ENCODE peak calls at places on chromosome 5, in eight cellular contexts. K is choroid plexus epithelial cell; J is pancreas; X is lung; V is DND-41; T is OCI-LY7; A is CD4-positive, alpha-beta T cell; R is AG09309. N is an unnamed sample.

GRCh38 chr5:118863345-118863744 is 125.0 kb downstream of the DTWD2 start:
- DNase-seq in T (no peak), V (no peak), K (no peak), A (no peak), R (no peak), J (no peak), X (no peak), N (no peak)

GRCh38 chr5:180127682-180128670 is 56.4 kb upstream of the RNF130 start:
- DNase-seq in V (no peak), X (no peak), T (no peak), K (no peak), J (no peak), R (no peak), A (no peak), N (no peak)

GRCh38 chr5:15322426-15322825 is 177.6 kb upstream of the FBXL7 start:
- DNase-seq in V (no peak), X (no peak), A (no peak), T (no peak), K (no peak), J (no peak), R (no peak), N (no peak)

GRCh38 chr5:76602094-76602726 is 21.0 kb downstream of the F2RL2 start:
- DNase-seq in X (no peak), T (no peak), A (no peak), K (peak), R (no peak), V (no peak), J (no peak), N (no peak)

GRCh38 chr5:84535281-84535680 is 150.6 kb upstream of the EDIL3 start:
- DNase-seq in R (no peak), K (peak), T (no peak), X (no peak), V (no peak), A (no peak), J (no peak), N (no peak)

GRCh38 chr5:59799668-59800374 is 93.7 kb downstream of the PDE4D start:
- DNase-seq in T (peak), K (peak), J (no peak), R (no peak), A (no peak), V (peak), X (no peak), N (no peak)

GRCh38 chr5:158644301-158644700 is 455.4 kb downstream of the EBF1 start:
- DNase-seq in A (no peak), K (peak), J (no peak), R (no peak), X (no peak), V (no peak), T (no peak), N (no peak)

GRCh38 chr5:166083183-166083959 is 2208.1 kb upstream of the WWC1 start:
- DNase-seq in X (no peak), J (no peak), K (no peak), R (no peak), A (no peak), V (no peak), T (no peak), N (no peak)

GRCh38 chr5:72586788-72587530 is 79.7 kb upstream of the ZNF366 start:
- DNase-seq in X (no peak), V (no peak), J (no peak), K (peak), A (no peak), R (no peak), T (no peak), N (no peak)

GRCh38 chr5:148957591-148958202 is 105.2 kb downstream of the SH3TC2 start:
- DNase-seq in K (peak), X (no peak), R (no peak), T (peak), J (no peak), V (peak), A (peak), N (no peak)

GRCh38 chr5:81786509-81786908 is 35.6 kb upstream of the SSBP2 start:
- DNase-seq in T (no peak), R (no peak), J (no peak), V (no peak), K (no peak), A (no peak), X (no peak), N (no peak)

GRCh38 chr5:122770479-122770878 is 4.4 kb upstream of the SNX2 start:
- DNase-seq in T (no peak), X (no peak), A (no peak), J (no peak), V (no peak), K (peak), R (no peak), N (no peak)

GRCh38 chr5:35066260-35066795 is 18.6 kb upstream of the AGXT2 start:
- DNase-seq in K (no peak), J (no peak), X (no peak), V (no peak), T (no peak), R (no peak), A (no peak), N (no peak)

GRCh38 chr5:167814828-167815227 is 476.6 kb upstream of the WWC1 start:
- DNase-seq in J (no peak), T (no peak), K (peak), A (no peak), R (peak), V (no peak), X (no peak), N (no peak)

GRCh38 chr5:63613430-63613829 is 348.8 kb downstream of the HTR1A start:
- DNase-seq in K (no peak), X (no peak), T (no peak), J (no peak), R (no peak), A (no peak), V (no peak), N (no peak)

GRCh38 chr5:181215997-181216982 is 6.8 kb upstream of the TRIM41 start:
- DNase-seq in R (no peak), K (no peak), V (peak), T (peak), J (no peak), A (no peak), X (no peak), N (no peak)

GRCh38 chr5:127228540-127229184 is 61.9 kb upstream of the MEGF10 start:
- DNase-seq in A (no peak), T (no peak), V (no peak), R (no peak), J (no peak), X (no peak), K (peak), N (no peak)

GRCh38 chr5:87872986-87873385 is 395.7 kb downstream of the TMEM161B start:
- DNase-seq in V (no peak), T (no peak), K (no peak), J (no peak), X (no peak), R (no peak), A (no peak), N (no peak)

GRCh38 chr5:113615708-113616107 is 102.2 kb downstream of the YTHDC2 start:
- DNase-seq in V (no peak), T (no peak), J (no peak), K (peak), A (no peak), R (no peak), X (no peak), N (no peak)

GRCh38 chr5:14449052-14449661 is 132.4 kb upstream of the OTULINL start:
- DNase-seq in X (no peak), A (no peak), J (no peak), R (peak), V (no peak), T (no peak), K (peak), N (no peak)

GRCh38 chr5:40367260-40367659 is 312.5 kb upstream of the PTGER4 start:
- DNase-seq in T (no peak), A (no peak), J (no peak), K (peak), V (no peak), X (no peak), R (no peak), N (no peak)
- TF ChIP-seq CTCF in T (no peak), A (no peak), J (no peak), K (peak), V (peak), X (no peak), R (peak), N (no peak)

DNA sequence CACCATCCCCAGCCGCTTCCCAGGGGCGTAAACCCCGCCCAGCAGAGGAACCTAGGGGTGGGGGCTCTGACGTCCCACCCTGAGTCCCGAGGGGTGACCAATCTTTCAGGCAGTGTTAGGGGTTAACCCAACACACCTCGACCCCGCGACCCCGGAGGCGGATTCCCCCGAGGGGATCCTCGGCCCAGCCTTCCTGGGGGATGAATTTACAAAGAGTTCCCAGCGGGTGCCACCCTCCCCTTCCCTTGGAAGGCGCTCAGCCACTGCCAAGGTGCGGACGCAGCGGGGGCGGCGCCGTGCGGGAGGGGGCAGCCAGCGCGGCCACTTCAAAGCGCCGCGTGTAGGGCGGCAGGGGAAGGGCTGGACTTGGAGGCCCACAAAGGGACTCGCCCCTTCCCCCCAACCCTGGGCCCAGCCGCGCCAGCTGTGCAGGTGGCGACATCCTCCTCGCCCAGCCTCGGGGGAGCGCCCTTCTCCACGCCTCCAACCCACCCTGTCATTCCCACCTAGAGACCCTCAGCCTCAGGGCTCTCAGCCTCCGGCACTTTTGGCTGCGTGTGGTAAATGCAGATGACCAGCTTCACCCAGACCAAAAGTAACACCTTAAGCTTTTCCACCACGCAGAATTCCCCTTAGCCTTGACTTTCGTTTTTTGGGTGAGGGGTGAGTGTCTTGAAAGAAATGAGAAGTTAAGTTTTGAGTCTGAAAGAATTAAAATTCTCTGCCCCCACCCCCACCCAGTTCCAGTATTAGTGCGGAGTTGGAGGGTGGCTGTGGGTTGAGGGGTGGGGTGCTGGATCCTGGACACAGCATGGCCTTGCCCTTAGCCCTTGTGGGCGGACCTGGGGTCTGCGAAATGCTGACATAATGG is 43.3 kb upstream of the TCF7 start:
- DNase-seq in R (no peak), X (no peak), V (no peak), T (no peak), K (no peak), A (peak), J (peak), N (no peak)
- TF ChIP-seq CTCF in R (no peak), X (no peak), V (no peak), T (no peak), K (peak), A (peak), J (no peak), N (no peak)

GRCh38 chr5:42800748-42801330 is 10.9 kb downstream of the SELENOP start:
- DNase-seq in X (no peak), R (no peak), T (no peak), J (no peak), V (no peak), A (no peak), K (no peak), N (no peak)
- TF ChIP-seq CTCF in X (no peak), R (no peak), T (no peak), J (no peak), V (no peak), A (no peak), K (no peak), N (no peak)

GRCh38 chr5:55720188-55720703 is 8.1 kb upstream of the SLC38A9 start:
- DNase-seq in K (no peak), X (no peak), T (no peak), A (no peak), J (no peak), V (no peak), R (no peak), N (no peak)
- TF ChIP-seq CTCF in K (no peak), X (no peak), T (no peak), A (no peak), J (no peak), V (no peak), R (no peak), N (no peak)

GRCh38 chr5:150989695-150990094 is 30.7 kb upstream of the GPX3 start:
- DNase-seq in K (no peak), V (no peak), X (no peak), T (peak), R (no peak), J (no peak), A (no peak), N (no peak)
- TF ChIP-seq CTCF in K (peak), V (peak), X (no peak), T (peak), R (peak), J (no peak), A (no peak), N (no peak)

GRCh38 chr5:57302164-57302563 is 128.3 kb downstream of the GPBP1 start:
- DNase-seq in V (peak), R (no peak), A (peak), T (no peak), J (no peak), K (peak), X (no peak), N (no peak)
- TF ChIP-seq CTCF in V (peak), R (no peak), A (no peak), T (no peak), J (no peak), K (no peak), X (no peak), N (no peak)

DNA sequence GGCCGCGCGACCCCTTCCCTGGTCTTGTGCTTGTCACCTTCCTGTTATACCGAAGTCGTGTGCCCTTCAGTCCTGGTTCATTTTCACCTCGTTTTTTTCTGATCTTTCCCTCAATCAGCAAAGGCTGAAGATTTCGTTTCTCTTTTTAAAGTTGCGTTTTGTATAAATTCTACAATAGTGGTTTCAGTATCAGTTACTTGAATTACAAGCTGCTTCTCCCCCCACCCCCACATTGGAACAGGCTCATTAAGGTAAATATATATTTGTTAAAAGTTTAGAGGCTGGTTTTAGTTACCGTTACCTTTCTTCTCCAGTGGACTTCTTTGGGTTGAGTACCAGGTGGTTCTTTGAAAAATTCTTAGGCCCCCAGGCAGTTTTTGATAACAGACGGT is 890 bp downstream of the SUB1 start:
- DNase-seq in T (no peak), X (no peak), R (no peak), V (no peak), J (no peak), K (no peak), A (no peak), N (no peak)
- TF ChIP-seq CTCF in T (peak), X (no peak), R (no peak), V (no peak), J (no peak), K (no peak), A (no peak), N (no peak)

GRCh38 chr5:579746-580366 is 32.3 kb upstream of the CEP72 start:
- DNase-seq in A (no peak), X (no peak), T (no peak), J (no peak), V (no peak), R (no peak), K (no peak), N (no peak)
- TF ChIP-seq CTCF in A (no peak), X (no peak), T (no peak), J (no peak), V (no peak), R (no peak), K (no peak), N (no peak)

GRCh38 chr5:109156885-109157284 is 252.9 kb downstream of the PJA2 start:
- DNase-seq in R (no peak), A (no peak), X (no peak), K (no peak), J (no peak), T (no peak), V (no peak), N (no peak)

GRCh38 chr5:109155625-109156024 is 254.1 kb downstream of the PJA2 start:
- DNase-seq in A (no peak), K (no peak), R (no peak), X (no peak), J (no peak), T (no peak), V (no peak), N (no peak)

GRCh38 chr5:109146611-109147010 is 263.2 kb downstream of the PJA2 start:
- DNase-seq in J (no peak), V (no peak), T (no peak), K (peak), A (no peak), X (no peak), R (no peak), N (no peak)

DNA sequence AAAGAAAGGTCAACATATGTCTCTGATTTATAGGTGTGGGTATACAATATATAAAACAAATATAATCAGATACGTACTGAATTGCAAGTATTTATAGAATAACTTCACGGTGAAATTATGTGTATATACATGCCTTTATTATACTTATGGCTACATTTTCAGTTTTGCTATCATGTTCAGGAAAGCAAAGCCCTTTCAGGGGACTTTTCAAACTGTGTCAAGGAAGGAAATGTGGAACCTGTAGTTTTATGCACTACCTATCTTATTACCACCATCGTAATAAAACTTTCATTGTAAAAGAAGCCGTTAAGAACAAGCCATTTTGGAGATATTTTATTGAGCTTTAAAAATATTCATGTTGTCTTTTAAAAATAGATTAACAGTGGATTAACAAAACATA is 257.2 kb downstream of the PJA2 start:
- DNase-seq in X (no peak), A (no peak), K (no peak), T (no peak), R (no peak), V (no peak), J (no peak), N (no peak)
- TF ChIP-seq CTCF in X (no peak), A (no peak), K (no peak), T (no peak), R (no peak), V (no peak), J (no peak), N (no peak)

GRCh38 chr5:77892061-77893010 is 116.2 kb upstream of the TBCA start:
- DNase-seq in J (no peak), R (no peak), K (no peak), V (no peak), T (no peak), X (no peak), A (no peak), N (no peak)
- TF ChIP-seq CTCF in J (no peak), R (no peak), K (no peak), V (no peak), T (no peak), X (no peak), A (no peak), N (no peak)

N was measured in omental fat pad.